ENCODE peak calls at places on chromosome 10, in five cellular contexts. P is epithelial cell of esophagus, N is GM20000, W is adrenal gland, I is NCI-H2081. K is an unnamed sample.

GRCh38 chr10:108031505-108031904 is 867.0 kb upstream of the SORCS1 start:
- DNase-seq in P (no peak), N (no peak), W (no peak), I (no peak), K (no peak)

GRCh38 chr10:97355571-97355975 is 21.0 kb upstream of the FRAT2 start:
- DNase-seq in P (peak), N (no peak), W (peak), I (no peak), K (no peak)

GRCh38 chr10:45375101-45375500 is 1.1 kb downstream of the ALOX5 start:
- DNase-seq in P (no peak), N (no peak), W (no peak), I (no peak), K (no peak)

GRCh38 chr10:94738588-94738987 is 23.9 kb upstream of the CYP2C19 start:
- DNase-seq in P (no peak), N (no peak), W (no peak), I (no peak), K (no peak)

GRCh38 chr10:24469993-24470392 is 253.7 kb downstream of the ARHGAP21 start:
- DNase-seq in P (no peak), N (no peak), W (no peak), I (no peak), K (no peak)

GRCh38 chr10:94355841-94356240 is 6.9 kb downstream of the NOC3L start:
- DNase-seq in P (no peak), N (no peak), W (no peak), I (no peak), K (no peak)

GRCh38 chr10:33329178-33329577 is 5.3 kb downstream of the NRP1 start:
- DNase-seq in P (no peak), N (no peak), W (no peak), I (no peak), K (peak)

GRCh38 chr10:29067161-29067560 is 221.7 kb upstream of the LYZL1 start:
- DNase-seq in P (peak), N (no peak), W (no peak), I (no peak), K (no peak)

GRCh38 chr10:5428133-5428532 is 15.8 kb downstream of the NET1 start:
- DNase-seq in P (no peak), N (no peak), W (no peak), I (no peak), K (no peak)

GRCh38 chr10:91879514-91880170 is 29.6 kb downstream of the FGFBP3 start:
- DNase-seq in P (no peak), N (no peak), W (no peak), I (no peak), K (peak)

GRCh38 chr10:103812004-103812403 is 43.4 kb downstream of the SH3PXD2A start:
- DNase-seq in P (no peak), N (no peak), W (no peak), I (no peak), K (no peak)

GRCh38 chr10:95430231-95430951 is 130.8 kb downstream of the SORBS1 start:
- DNase-seq in P (peak), N (peak), W (peak), I (no peak), K (peak)

GRCh38 chr10:103842605-103843004 is 12.8 kb downstream of the SH3PXD2A start:
- DNase-seq in P (no peak), N (no peak), W (no peak), I (no peak), K (peak)

GRCh38 chr10:47195274-47195885 is 104.6 kb upstream of the GDF10 start:
- DNase-seq in P (no peak), N (no peak), W (no peak), I (no peak), K (no peak)

GRCh38 chr10:4847580-4848020 is 21.6 kb downstream of the AKR1E2 start:
- DNase-seq in P (peak), N (no peak), W (peak), I (no peak), K (no peak)

GRCh38 chr10:27611861-27612450 is 107.9 kb downstream of the RAB18 start:
- DNase-seq in P (no peak), N (no peak), W (no peak), I (no peak), K (no peak)

GRCh38 chr10:104441601-104442000 is 88.0 kb downstream of the CFAP58 start:
- DNase-seq in P (peak), N (no peak), W (no peak), I (no peak), K (no peak)

GRCh38 chr10:64116731-64117130 is 595.5 kb downstream of the REEP3 start:
- DNase-seq in P (peak), N (no peak), W (no peak), I (no peak), K (no peak)

GRCh38 chr10:24645784-24646183 is 77.9 kb downstream of the ARHGAP21 start:
- DNase-seq in P (peak), N (no peak), W (no peak), I (no peak), K (no peak)

GRCh38 chr10:78458983-78459638 is 425.4 kb downstream of the RPS24 start:
- DNase-seq in P (peak), N (no peak), W (peak), I (peak), K (peak)

GRCh38 chr10:339038-339391 is 203.8 kb downstream of the ZMYND11 start:
- DNase-seq in P (peak), N (no peak), W (no peak), I (no peak), K (no peak)

GRCh38 chr10:48658243-48658888 is 26.3 kb upstream of the WDFY4 start:
- DNase-seq in P (peak), N (peak), W (peak), I (peak), K (peak)

GRCh38 chr10:112295853-112296830 is 12.9 kb downstream of the TECTB start:
- DNase-seq in P (no peak), N (no peak), W (peak), I (no peak), K (no peak)

GRCh38 chr10:35783305-35783838 is 141.3 kb upstream of the FZD8 start:
- DNase-seq in P (peak), N (no peak), W (no peak), I (no peak), K (peak)

GRCh38 chr10:117594722-117595121 is 52.2 kb downstream of the EMX2 start:
- DNase-seq in P (no peak), N (no peak), W (no peak), I (no peak), K (no peak)

GRCh38 chr10:120963053-120963533 is 111.9 kb downstream of the WDR11 start:
- DNase-seq in P (peak), N (no peak), W (peak), I (no peak), K (peak)

GRCh38 chr10:89414879-89415821 is 782 bp downstream of the IFIT5 start:
- DNase-seq in P (peak), N (peak), W (peak), I (peak), K (peak)

GRCh38 chr10:133030791-133031190 is 56.9 kb upstream of the ADGRA1 start:
- DNase-seq in P (no peak), N (no peak), W (no peak), I (peak), K (no peak)

GRCh38 chr10:12181065-12181775 is 14.5 kb downstream of the NUDT5 start:
- DNase-seq in P (peak), N (peak), W (no peak), I (no peak), K (no peak)

GRCh38 chr10:17831326-17831725 is 22.2 kb downstream of the MRC1 start:
- DNase-seq in P (no peak), N (no peak), W (no peak), I (no peak), K (no peak)

K was measured in NCI-H146.